ENCODE peak calls at places on chromosomes 11 and 22, in six cellular contexts. K is GM12878, B is K562, T is GM12892, C is H1, F is SK-N-SH. M is an unnamed sample.

GRCh38 chr11:17014321-17014773 is at the start of gene PLEKHA7:
- DNase-seq in K (no peak), B (peak), T (peak), C (no peak), F (peak), M (peak)

GRCh38 chr11:66268210-66268952 is at the start of gene RAB1B:
- DNase-seq in K (peak), B (peak), T (peak), C (peak), F (peak), M (peak)

GRCh38 chr22:18088825-18089568 is 11.2 kb downstream of the PEX26 start:
- DNase-seq in K (peak), B (no peak), T (no peak), C (no peak), F (no peak), M (no peak)

GRCh38 chr11:46222485-46223251 is 54.8 kb upstream of the CREB3L1 start:
- DNase-seq in K (no peak), B (peak), T (no peak), C (no peak), F (no peak), M (no peak)

GRCh38 chr11:65078151-65078550 is 5.7 kb downstream of the CDCA5 start:
- DNase-seq in K (no peak), B (peak), T (peak), C (peak), F (peak), M (peak)

GRCh38 chr11:75598900-75599299 is 36.8 kb downstream of the SERPINH1 start:
- DNase-seq in K (no peak), B (no peak), T (no peak), C (no peak), F (no peak), M (no peak)

GRCh38 chr11:75403037-75403436 is 3.7 kb downstream of the RPS3 start:
- DNase-seq in K (no peak), B (no peak), T (no peak), C (no peak), F (no peak), M (no peak)

GRCh38 chr11:133955091-133955846 is 1.5 kb downstream of the IGSF9B start:
- DNase-seq in K (no peak), B (no peak), T (no peak), C (no peak), F (peak), M (no peak)

GRCh38 chr11:96073536-96073935 is 149.6 kb upstream of the MTMR2 start:
- DNase-seq in K (no peak), B (no peak), T (no peak), C (no peak), F (no peak), M (no peak)

GRCh38 chr11:67022341-67022933 is 497 bp upstream of the SYT12 start:
- DNase-seq in K (no peak), B (no peak), T (no peak), C (no peak), F (peak), M (no peak)

DNA sequence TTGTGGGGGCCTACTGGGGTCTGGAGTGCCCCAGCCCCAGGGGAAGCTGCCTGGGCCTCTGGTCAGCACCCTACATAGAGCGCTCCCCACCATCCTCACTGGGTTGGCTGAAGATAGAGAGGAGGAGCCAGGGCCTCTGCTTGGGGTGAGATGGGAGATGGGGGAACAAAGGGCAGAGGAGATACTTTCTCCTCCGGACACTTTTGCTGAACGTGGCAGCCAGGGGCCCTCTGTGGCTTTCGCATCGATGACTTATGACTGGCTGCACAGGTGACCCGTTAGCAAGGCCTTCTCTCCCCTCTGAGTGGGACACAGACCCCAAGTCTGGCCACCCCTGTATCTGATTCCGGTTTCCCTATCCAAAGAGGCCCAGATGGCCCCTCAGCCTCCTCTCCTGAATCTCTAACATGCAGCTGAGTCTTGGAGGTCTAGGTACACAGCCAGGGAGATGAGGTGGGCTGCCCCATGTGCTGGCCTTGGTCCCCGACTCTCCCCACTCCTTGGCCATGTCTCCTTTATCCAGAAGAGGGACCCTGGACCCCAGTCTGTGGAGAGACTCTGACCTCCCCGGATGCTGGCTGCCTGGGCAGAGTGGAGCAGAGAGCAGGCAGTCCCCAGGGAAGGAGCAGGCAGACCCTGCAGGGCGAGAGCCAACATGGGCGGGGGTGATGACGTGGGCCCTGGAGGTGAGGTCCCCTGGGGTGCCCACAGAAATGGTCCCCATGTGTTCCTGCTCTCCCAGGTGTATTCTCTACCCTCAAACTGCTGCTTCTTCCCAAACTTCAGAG is 59.3 kb upstream of the NECTIN1 start:
- DNase-seq in K (no peak), B (no peak), T (no peak), C (no peak), F (peak), M (no peak)
- TF ChIP-seq TAF1 in K (no peak), B (no peak), T (no peak), C (no peak), F (no peak), M (no peak)

GRCh38 chr11:36349345-36350136 is 53.5 kb downstream of the PRR5L start:
- DNase-seq in K (no peak), B (no peak), T (no peak), C (no peak), F (no peak), M (no peak)
- TF ChIP-seq TAF1 in K (no peak), B (no peak), T (no peak), C (no peak), F (no peak), M (no peak)

GRCh38 chr11:72349616-72350218 is 84.6 kb downstream of the CLPB start:
- DNase-seq in K (no peak), B (no peak), T (no peak), C (no peak), F (peak), M (no peak)
- TF ChIP-seq TAF1 in K (no peak), B (no peak), T (no peak), C (no peak), F (peak), M (no peak)

DNA sequence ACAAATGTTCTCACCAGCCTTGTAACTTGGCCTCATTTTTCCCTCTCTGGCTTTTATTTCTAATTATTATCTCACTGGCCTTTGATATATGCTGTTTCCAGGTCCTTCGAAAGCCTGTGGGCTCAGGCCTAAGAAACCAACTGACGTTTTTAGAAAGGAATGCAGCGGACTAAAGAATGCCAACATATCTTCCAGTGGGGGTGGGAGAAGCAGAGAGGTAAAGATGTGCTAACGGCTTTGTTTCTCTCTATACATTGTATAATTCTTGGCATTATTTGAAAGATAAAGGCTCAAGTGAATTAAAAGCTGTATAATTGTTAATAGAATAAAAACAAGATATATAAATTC is 28.2 kb downstream of the OR6Q1 start:
- DNase-seq in K (no peak), B (no peak), T (no peak), C (no peak), F (no peak), M (no peak)
- TF ChIP-seq TAF1 in K (no peak), B (no peak), T (no peak), C (no peak), F (no peak), M (no peak)

GRCh38 chr22:20613301-20613700 is 105.9 kb downstream of the MED15 start:
- DNase-seq in K (no peak), B (no peak), T (no peak), C (no peak), F (no peak), M (no peak)

GRCh38 chr22:20615533-20616450 is 108.4 kb downstream of the MED15 start:
- DNase-seq in K (no peak), B (no peak), T (no peak), C (no peak), F (no peak), M (no peak)

GRCh38 chr22:20616451-20617043 is 109.1 kb downstream of the MED15 start:
- DNase-seq in K (no peak), B (no peak), T (no peak), C (no peak), F (no peak), M (no peak)

GRCh38 chr22:20618488-20618887 is 111.1 kb downstream of the MED15 start:
- DNase-seq in K (no peak), B (no peak), T (no peak), C (no peak), F (no peak), M (no peak)

DNA sequence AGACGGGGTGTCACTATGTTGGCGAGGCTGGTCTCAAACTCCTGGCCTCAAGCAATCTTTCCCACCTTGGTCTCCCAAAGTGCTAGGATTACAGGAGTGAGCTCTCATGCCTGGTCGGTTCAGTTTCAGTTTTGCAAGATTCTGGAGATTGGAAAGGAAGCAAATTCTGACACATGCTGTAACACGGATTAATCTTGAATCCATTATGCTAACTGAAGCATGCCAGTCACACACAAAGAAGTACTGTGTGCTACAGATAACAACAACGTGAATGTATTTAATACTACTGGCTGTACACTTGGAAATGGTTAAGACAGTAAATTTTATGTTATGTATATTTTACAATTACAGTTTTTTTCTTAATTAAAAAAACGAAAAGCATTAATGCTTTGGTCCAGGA is 107.6 kb downstream of the MED15 start:
- DNase-seq in K (no peak), B (no peak), T (no peak), C (no peak), F (no peak), M (no peak)
- TF ChIP-seq TAF1 in K (no peak), B (no peak), T (no peak), C (no peak), F (no peak), M (no peak)

DNA sequence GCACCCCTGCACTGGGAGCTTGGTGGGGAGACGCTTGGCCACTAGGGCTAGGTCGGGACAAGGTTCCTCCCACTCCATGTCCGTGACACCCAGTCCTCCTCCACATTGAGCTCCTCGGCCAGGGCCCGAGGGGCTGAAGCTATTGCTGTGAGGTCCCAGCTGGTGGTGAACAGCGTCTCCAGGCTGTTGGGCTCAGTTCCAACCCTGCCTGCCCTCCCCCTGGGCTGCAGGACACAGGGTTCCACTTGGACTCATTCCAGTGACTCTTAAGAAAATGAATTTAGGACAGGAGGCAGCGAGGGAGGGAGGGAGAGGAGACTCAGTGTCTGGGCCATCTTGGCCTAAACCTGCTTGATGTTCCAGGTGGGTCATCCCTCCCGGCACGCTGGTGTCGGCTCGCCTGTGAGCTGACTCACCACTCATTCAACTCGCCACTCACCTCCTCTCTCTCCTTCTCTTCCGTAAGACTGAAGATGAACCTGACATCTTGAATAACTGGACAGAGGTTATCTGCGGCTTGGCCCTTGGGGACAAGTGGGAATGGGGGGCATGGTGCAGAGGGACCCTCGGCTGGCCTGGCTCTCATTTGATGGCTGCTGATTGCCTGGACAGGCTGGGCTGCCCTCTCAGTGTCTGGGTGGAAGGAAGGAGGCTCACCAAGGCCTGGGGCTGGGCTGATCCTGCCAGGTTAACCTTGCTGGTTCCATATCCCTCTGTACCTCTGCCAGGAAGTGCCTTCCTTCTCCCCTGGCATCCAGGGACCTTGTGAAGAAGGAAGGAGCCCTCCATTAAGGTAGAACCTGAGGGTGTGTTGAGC is 433.4 kb downstream of the TBC1D22A start:
- DNase-seq in K (no peak), B (no peak), T (no peak), C (no peak), F (peak), M (no peak)
- TF ChIP-seq TAF1 in K (no peak), B (no peak), T (no peak), C (no peak), F (no peak), M (no peak)

DNA sequence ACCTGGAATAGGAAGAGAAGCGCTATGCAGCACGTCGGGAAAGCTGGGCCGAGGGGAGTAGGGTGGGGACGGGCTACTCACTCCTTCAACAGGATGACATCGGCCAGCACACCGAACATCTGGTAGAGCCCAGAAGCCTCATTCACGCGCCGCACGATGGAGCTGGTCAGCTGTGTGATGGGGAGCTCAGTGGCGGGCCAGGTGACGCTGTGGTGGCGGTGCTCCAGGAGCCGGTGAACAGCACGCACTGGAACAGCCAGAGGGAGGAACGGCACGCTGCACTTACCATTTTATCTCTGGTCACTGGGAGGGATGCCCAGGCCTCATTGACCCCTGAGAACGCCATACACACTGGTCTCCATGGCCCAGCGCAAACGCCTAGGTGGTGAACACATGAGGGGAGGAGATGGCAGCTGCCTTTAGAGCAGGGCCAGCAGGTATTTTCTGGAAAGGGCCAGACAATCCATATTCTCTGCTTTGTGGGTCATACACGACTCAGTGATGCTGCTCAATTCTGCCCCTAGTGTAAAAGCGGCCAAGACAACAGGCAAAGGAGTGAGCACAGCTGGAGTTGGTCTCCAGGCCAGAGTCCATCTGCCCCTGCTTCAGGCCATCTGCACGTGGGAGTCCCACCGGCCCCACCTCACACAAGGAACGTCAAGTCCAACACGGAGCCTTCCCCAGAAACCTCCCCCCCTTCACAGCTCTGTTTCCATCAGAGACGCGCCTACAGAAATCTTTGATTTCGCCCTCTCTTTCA is 8.8 kb downstream of the FOXRED2 start:
- DNase-seq in K (no peak), B (no peak), T (no peak), C (no peak), F (no peak), M (no peak)
- TF ChIP-seq TAF1 in K (no peak), B (no peak), T (no peak), C (no peak), F (no peak), M (no peak)

GRCh38 chr22:38429460-38430128 is 25.4 kb downstream of the KCNJ4 start:
- DNase-seq in K (no peak), B (no peak), T (no peak), C (no peak), F (no peak), M (no peak)

GRCh38 chr22:38432264-38432663 is 22.7 kb downstream of the KCNJ4 start:
- DNase-seq in K (no peak), B (no peak), T (no peak), C (no peak), F (no peak), M (no peak)

GRCh38 chr22:38428714-38429113 is 26.3 kb downstream of the KCNJ4 start:
- DNase-seq in K (no peak), B (no peak), T (no peak), C (no peak), F (no peak), M (no peak)

GRCh38 chr22:38433871-38434270 is 21.1 kb downstream of the KCNJ4 start:
- DNase-seq in K (no peak), B (no peak), T (no peak), C (no peak), F (no peak), M (no peak)

GRCh38 chr22:38431266-38432010 is 23.6 kb downstream of the KCNJ4 start:
- DNase-seq in K (no peak), B (no peak), T (no peak), C (no peak), F (no peak), M (no peak)
- TF ChIP-seq TAF1 in K (no peak), B (no peak), T (no peak), C (no peak), F (no peak), M (no peak)